ENCODE peak calls at places on chromosomes 12 and 14, in six cellular contexts. D is mucosa of descending colon, K is RWPE2, Q is left lung, L is body of pancreas, E is HCT116. J is an unnamed sample.

GRCh38 chr14:51368721-51369163 is 128.7 kb downstream of the TMX1 start:
- ATAC-seq in E (no peak), Q (peak; percentile 32), K (peak; percentile 66), L (no peak), D (peak; percentile 27), J (peak; percentile 39)

GRCh38 chr14:63909984-63910383 is 57.2 kb downstream of the SYNE2 start:
- ATAC-seq in D (no peak), L (no peak), Q (no peak), K (no peak), E (no peak), J (no peak)

GRCh38 chr12:8780389-8780788 is 42.0 kb upstream of the A2ML1 start:
- ATAC-seq in L (no peak), D (no peak), Q (peak; percentile 58), K (no peak), E (peak; percentile 88), J (no peak)

GRCh38 chr12:27163048-27163715 is 80.8 kb upstream of the C12orf71 start:
- ATAC-seq in E (peak; percentile 54), D (no peak), L (no peak), K (no peak), Q (no peak), J (no peak)

GRCh38 chr14:64221604-64222003 is 72.6 kb downstream of the ESR2 start:
- ATAC-seq in E (no peak), L (no peak), K (no peak), D (no peak), Q (peak; percentile 43), J (no peak)

GRCh38 chr14:74257988-74258704 is 18.9 kb downstream of the VSX2 start:
- ATAC-seq in D (no peak), L (no peak), Q (peak; percentile 28), K (no peak), E (no peak), J (no peak)

GRCh38 chr12:6723607-6724408 is at the start of gene COPS7A:
- ATAC-seq in Q (peak; percentile 98), K (peak; percentile 97), D (peak; percentile 98), L (peak; percentile 99), E (peak; percentile 96), J (peak; percentile 99)

GRCh38 chr14:31700282-31701074 is 139.3 kb downstream of the NUBPL start:
- ATAC-seq in D (no peak), L (no peak), E (no peak), Q (no peak), K (no peak), J (no peak)

GRCh38 chr14:21534576-21534975 is 8.4 kb upstream of the SALL2 start:
- ATAC-seq in Q (no peak), L (no peak), E (peak; percentile 70), K (no peak), D (no peak), J (no peak)

GRCh38 chr12:16046266-16046665 is 135.1 kb downstream of the DERA start:
- ATAC-seq in D (peak; percentile 70), L (no peak), K (no peak), Q (no peak), E (no peak), J (no peak)

GRCh38 chr14:33780035-33780434 is 170.8 kb downstream of the EGLN3 start:
- ATAC-seq in Q (no peak), L (no peak), D (no peak), E (no peak), K (no peak), J (no peak)

GRCh38 chr14:76391981-76392690 is 16.2 kb downstream of the ESRRB start:
- ATAC-seq in E (no peak), L (no peak), D (no peak), K (peak; percentile 56), Q (no peak), J (no peak)

GRCh38 chr14:95055318-95055717 is 102.0 kb downstream of the DICER1 start:
- ATAC-seq in E (no peak), L (no peak), D (no peak), Q (no peak), K (no peak), J (no peak)

GRCh38 chr12:130952106-130952505 is 1.6 kb upstream of the ADGRD1 start:
- ATAC-seq in L (no peak), K (no peak), D (no peak), E (no peak), Q (no peak), J (no peak)

GRCh38 chr12:98985156-98985555 is 340.1 kb downstream of the APAF1 start:
- ATAC-seq in K (no peak), L (no peak), Q (no peak), E (no peak), D (no peak), J (no peak)

GRCh38 chr12:14058717-14059116 is 77.3 kb upstream of the GRIN2B start:
- ATAC-seq in D (no peak), E (no peak), Q (no peak), L (no peak), K (no peak), J (no peak)

GRCh38 chr14:24051162-24051788 is 534 bp upstream of the CARMIL3 start:
- ATAC-seq in Q (peak; percentile 10), L (peak; percentile 34), K (no peak), D (peak; percentile 53), E (peak; percentile 10), J (no peak)

GRCh38 chr12:82069931-82070514 is 288.2 kb downstream of the CCDC59 start:
- ATAC-seq in L (no peak), Q (no peak), K (no peak), E (no peak), D (no peak), J (no peak)

GRCh38 chr14:52121441-52121840 is 52.6 kb upstream of the NID2 start:
- ATAC-seq in D (peak; percentile 40), Q (no peak), E (no peak), K (no peak), L (no peak), J (no peak)

GRCh38 chr12:108425238-108425795 is 86.2 kb upstream of the CMKLR1 start:
- ATAC-seq in L (no peak), D (no peak), Q (no peak), K (no peak), E (no peak), J (no peak)

GRCh38 chr12:53949631-53950440 is 4.9 kb upstream of the HOXC12 start:
- ATAC-seq in L (no peak), K (no peak), Q (no peak), E (no peak), D (no peak), J (no peak)

GRCh38 chr14:90109858-90110257 is 48.1 kb downstream of the KCNK13 start:
- ATAC-seq in K (peak; percentile 24), L (no peak), Q (no peak), E (peak; percentile 90), D (peak; percentile 39), J (no peak)

GRCh38 chr14:24351517-24351916 is 11.7 kb upstream of the RIPK3 start:
- ATAC-seq in Q (peak; percentile 75), D (peak; percentile 62), K (peak; percentile 55), E (peak; percentile 70), L (no peak), J (peak; percentile 50)

GRCh38 chr12:116370886-116371580 is 93.5 kb upstream of the MED13L start:
- ATAC-seq in L (no peak), Q (no peak), K (no peak), D (no peak), E (no peak), J (no peak)

GRCh38 chr14:32366995-32367394 is 37.9 kb downstream of the AKAP6 start:
- ATAC-seq in K (no peak), D (no peak), E (no peak), L (no peak), Q (peak; percentile 59), J (no peak)

GRCh38 chr12:13897811-13898210 is 83.6 kb downstream of the GRIN2B start:
- ATAC-seq in E (no peak), L (no peak), Q (no peak), K (no peak), D (no peak), J (no peak)

GRCh38 chr14:98175436-98175835 is 1096.6 kb downstream of the BCL11B start:
- ATAC-seq in K (no peak), E (no peak), Q (no peak), D (peak; percentile 13), L (no peak), J (no peak)

GRCh38 chr14:100584056-100585031 is 2.9 kb downstream of the BEGAIN start:
- ATAC-seq in E (no peak), D (no peak), Q (no peak), L (no peak), K (no peak), J (no peak)

GRCh38 chr12:54393743-54394142 is 9.2 kb upstream of the ZNF385A start:
- ATAC-seq in Q (peak; percentile 6), K (no peak), D (no peak), E (no peak), L (no peak), J (no peak)

GRCh38 chr12:48680861-48681260 is 1.2 kb downstream of the KANSL2 start:
- ATAC-seq in K (no peak), E (no peak), Q (no peak), D (no peak), L (no peak), J (no peak)
- H3K4me3 ChIP-seq in K (peak overlapping the region; percentile 84), E (peak overlapping the region; percentile 98), Q (peak overlapping the region; percentile 77), D (no peak overlapping the region), L (peak overlapping the region; percentile 85), J (peak overlapping the region; percentile 73)

GRCh38 chr14:103504991-103505565 is 17.6 kb downstream of the CKB start:
- ATAC-seq in E (peak; percentile 59), L (no peak), K (peak; percentile 44), D (no peak), Q (no peak), J (no peak)

GRCh38 chr14:103508521-103508920 is 14.1 kb downstream of the CKB start:
- ATAC-seq in E (no peak), Q (no peak), K (no peak), L (no peak), D (no peak), J (no peak)

GRCh38 chr14:103508930-103509329 is 13.7 kb downstream of the CKB start:
- ATAC-seq in L (no peak), Q (no peak), K (no peak), D (no peak), E (no peak), J (no peak)

GRCh38 chr14:103509864-103510263 is 12.8 kb downstream of the CKB start:
- ATAC-seq in K (no peak), D (no peak), E (no peak), Q (no peak), L (no peak), J (no peak)

GRCh38 chr14:103507751-103508150 is 14.9 kb downstream of the CKB start:
- ATAC-seq in D (no peak), E (no peak), Q (no peak), L (no peak), K (no peak), J (no peak)
- H3K36me3 ChIP-seq in D (no peaks in the 10 kb centered on the region), E (peaks cover 16% of the 10 kb centered on the region), Q (peaks cover 85% of the 10 kb centered on the region), L (peaks cover 20% of the 10 kb centered on the region), K (peaks cover 77% of the 10 kb centered on the region), J (no peaks in the 10 kb centered on the region)

GRCh38 chr12:105317453-105317852 is 13.0 kb upstream of the C12orf75 start:
- ATAC-seq in D (no peak), Q (no peak), K (peak; percentile 39), E (no peak), L (peak; percentile 11), J (no peak)
- H3K4me3 ChIP-seq in D (no peak overlapping the region), Q (no peak overlapping the region), K (no peak overlapping the region), E (no peak overlapping the region), L (no peak overlapping the region), J (no peak overlapping the region)

DNA sequence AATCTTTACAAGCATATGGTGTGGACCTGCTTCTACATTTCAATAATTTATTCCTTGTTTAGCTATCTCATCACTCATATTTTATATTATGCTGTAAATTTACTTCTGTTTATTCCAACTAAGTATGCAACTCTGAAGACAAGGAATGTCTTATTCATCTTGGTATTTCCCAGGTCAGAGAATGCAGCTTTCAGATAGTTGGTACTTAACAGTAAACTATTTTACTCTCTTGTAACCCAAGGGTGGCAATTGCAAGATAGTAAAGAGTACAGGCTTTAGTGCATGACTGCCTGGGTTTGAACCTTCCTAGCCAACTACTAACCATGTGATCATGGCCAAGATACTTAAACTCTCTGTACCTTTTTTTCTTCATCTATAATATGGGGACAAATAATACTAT is 43.5 kb upstream of the GAS2L3 start:
- ATAC-seq in E (no peak), L (no peak), D (no peak), K (no peak), Q (no peak), J (no peak)
- H3K36me3 ChIP-seq in E (no peaks in the 10 kb centered on the region), L (no peaks in the 10 kb centered on the region), D (peaks cover 3% of the 10 kb centered on the region), K (no peaks in the 10 kb centered on the region), Q (no peaks in the 10 kb centered on the region), J (no peaks in the 10 kb centered on the region)